ENCODE peak calls at places on chromosomes 11 and 22, in eight cellular contexts. N is adrenal gland, T is transverse colon, P is heart right ventricle, Z is psoas muscle, C is cardiac muscle cell, E is testis, K is IMR-90. F is an unnamed sample.

GRCh38 chr11:62841361-62842170 is 2.2 kb upstream of the WDR74 start:
- DNase-seq in P (peak; percentile 70), Z (peak; percentile 77), C (peak; percentile 99), K (peak; percentile 100), N (peak; percentile 97), E (peak; percentile 93), T (peak; percentile 89), F (peak; percentile 91)

GRCh38 chr11:77752518-77752917 is 68.0 kb downstream of the RSF1 start:
- DNase-seq in P (no peak), N (peak; percentile 87), C (no peak), T (no peak), Z (no peak), K (peak; percentile 32), E (peak; percentile 18), F (peak; percentile 69)

GRCh38 chr11:61961570-61962212 is 5.7 kb downstream of the FTH1 start:
- DNase-seq in T (peak; percentile 60), P (peak; percentile 67), N (peak; percentile 79), E (peak; percentile 87), C (peak; percentile 91), Z (peak; percentile 56), K (no peak), F (peak; percentile 54)

GRCh38 chr11:62062223-62062861 is 61.5 kb upstream of the INCENP start:
- DNase-seq in Z (no peak), E (no peak), K (no peak), N (no peak), T (no peak), P (no peak), C (peak; percentile 42), F (no peak)

GRCh38 chr11:64762277-64762915 is 2.6 kb upstream of the PYGM start:
- DNase-seq in K (no peak), E (no peak), Z (peak; percentile 23), N (no peak), P (no peak), C (no peak), T (no peak), F (peak; percentile 88)

GRCh38 chr11:45974806-45975205 is 52.4 kb downstream of the LARGE2 start:
- DNase-seq in K (peak; percentile 15), E (no peak), C (no peak), P (no peak), T (no peak), N (no peak), Z (no peak), F (no peak)

GRCh38 chr22:32237021-32237420 is 18.1 kb downstream of the SLC5A4 start:
- DNase-seq in T (no peak), C (no peak), N (no peak), Z (no peak), P (no peak), K (no peak), E (no peak), F (no peak)

GRCh38 chr22:48874956-48875355 is 952.7 kb downstream of the BRD1 start:
- DNase-seq in N (no peak), E (no peak), Z (no peak), T (no peak), K (no peak), C (no peak), P (no peak), F (peak; percentile 30)

DNA sequence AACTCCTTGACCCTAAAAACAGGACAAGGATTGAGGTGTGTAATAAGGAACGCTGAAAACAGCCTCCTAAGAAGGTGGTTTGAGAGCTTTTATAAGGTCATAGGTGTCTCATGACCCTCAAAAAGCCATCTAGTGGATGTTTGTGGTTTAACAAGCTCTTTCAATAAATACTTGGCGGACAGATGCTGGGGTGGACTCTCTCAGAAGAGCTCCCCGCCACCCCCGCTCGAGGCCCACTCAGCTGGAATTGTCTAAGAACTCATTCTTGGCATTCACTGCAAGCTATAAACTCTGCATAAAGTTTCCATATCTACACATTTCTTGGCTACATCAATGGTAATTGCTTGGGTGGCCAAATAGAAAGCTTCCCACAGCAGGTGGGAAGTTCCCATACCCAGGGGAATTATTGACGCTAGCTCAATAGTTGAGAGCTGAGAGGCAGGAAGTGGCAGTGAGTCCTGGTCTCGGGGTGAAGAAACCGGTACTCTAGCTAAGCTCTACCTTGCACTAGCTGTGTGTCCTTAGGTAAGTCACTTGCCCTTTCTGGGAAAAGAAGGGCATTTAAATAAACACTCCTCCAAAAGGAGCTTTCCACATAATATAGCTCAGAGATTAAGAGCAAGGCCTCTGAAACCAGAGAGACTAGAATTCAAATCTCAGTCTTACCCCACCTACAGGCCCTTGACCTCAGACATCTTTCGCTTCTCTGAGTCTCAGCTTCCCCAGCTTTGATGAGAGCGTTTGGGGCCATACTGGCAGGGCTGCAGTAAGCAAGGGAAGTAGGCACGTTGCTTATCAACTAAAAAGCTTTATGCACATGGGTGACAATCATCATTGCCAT is 6.4 kb downstream of the MS4A15 start:
- DNase-seq in E (no peak), N (no peak), T (no peak), Z (no peak), K (no peak), C (no peak), P (no peak), F (no peak)
- TF ChIP-seq CTCF in E (no peak), N (no peak), T (peak; percentile 40), Z (no peak), K (peak; percentile 11), C (peak; percentile 34), P (no peak), F (peak; percentile 73)

DNA sequence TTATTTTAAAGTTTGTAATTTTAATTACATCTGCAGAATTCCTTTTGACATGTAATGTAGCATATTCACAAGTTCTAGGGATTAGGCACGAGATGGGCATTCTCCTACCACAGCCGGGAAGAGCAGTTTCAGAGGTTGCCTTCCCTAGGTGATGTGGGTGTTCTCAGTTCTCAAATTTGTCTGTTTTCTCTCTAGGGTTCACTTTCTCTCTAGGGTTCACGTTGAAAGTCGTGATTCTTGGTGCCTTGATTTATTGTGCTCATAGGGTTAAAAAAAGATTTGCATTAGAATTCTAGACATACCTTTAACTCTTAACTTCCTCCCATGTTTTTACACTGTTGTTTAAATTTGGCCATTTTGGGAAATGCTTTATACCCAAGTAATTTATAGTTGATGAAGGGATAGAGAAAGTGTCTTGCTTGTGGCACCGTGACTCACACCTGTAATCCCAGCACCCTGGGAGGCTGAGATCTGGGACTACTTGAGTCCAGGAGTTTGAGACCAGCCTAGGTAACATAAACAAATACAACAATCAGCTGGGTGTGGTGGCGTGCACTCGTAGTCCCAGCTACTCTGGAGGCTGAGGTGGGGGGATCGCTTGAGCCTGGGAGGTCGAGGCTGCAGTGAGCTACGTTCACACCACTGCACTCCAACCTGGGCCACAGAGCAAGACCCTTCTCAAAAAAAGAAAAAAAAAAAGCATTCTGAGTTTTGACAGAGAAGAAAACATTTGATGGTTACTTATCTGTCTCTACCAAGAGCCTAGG is 3.6 kb downstream of the MED15 start:
- DNase-seq in Z (no peak), K (no peak), T (no peak), E (no peak), C (no peak), N (no peak), P (no peak), F (no peak)
- H3K4me1 ChIP-seq in Z (peaks cover 50% of the 10 kb centered on the region), K (peaks cover 20% of the 10 kb centered on the region), T (peaks cover 53% of the 10 kb centered on the region), E (peaks cover 24% of the 10 kb centered on the region), C (peaks cover 22% of the 10 kb centered on the region), N (peaks cover 63% of the 10 kb centered on the region), P (peaks cover 54% of the 10 kb centered on the region), F (peaks cover 4% of the 10 kb centered on the region)

GRCh38 chr11:22190827-22191463 is 1.9 kb upstream of the ANO5 start:
- DNase-seq in T (no peak), Z (no peak), K (no peak), C (no peak), N (no peak), P (no peak), E (no peak), F (no peak)

GRCh38 chr11:22194907-22195306 is 2.0 kb downstream of the ANO5 start:
- DNase-seq in Z (no peak), K (no peak), C (no peak), E (no peak), T (no peak), N (no peak), P (no peak), F (no peak)

GRCh38 chr11:22193348-22194051 is 615 bp downstream of the ANO5 start:
- DNase-seq in E (peak; percentile 35), N (peak; percentile 55), Z (peak; percentile 11), T (peak; percentile 14), C (no peak), P (peak; percentile 29), K (no peak), F (peak; percentile 85)

GRCh38 chr11:22192289-22192641 is 620 bp upstream of the ANO5 start:
- DNase-seq in P (no peak), C (no peak), N (no peak), K (no peak), E (peak; percentile 37), Z (no peak), T (peak; percentile 43), F (peak; percentile 86)

DNA sequence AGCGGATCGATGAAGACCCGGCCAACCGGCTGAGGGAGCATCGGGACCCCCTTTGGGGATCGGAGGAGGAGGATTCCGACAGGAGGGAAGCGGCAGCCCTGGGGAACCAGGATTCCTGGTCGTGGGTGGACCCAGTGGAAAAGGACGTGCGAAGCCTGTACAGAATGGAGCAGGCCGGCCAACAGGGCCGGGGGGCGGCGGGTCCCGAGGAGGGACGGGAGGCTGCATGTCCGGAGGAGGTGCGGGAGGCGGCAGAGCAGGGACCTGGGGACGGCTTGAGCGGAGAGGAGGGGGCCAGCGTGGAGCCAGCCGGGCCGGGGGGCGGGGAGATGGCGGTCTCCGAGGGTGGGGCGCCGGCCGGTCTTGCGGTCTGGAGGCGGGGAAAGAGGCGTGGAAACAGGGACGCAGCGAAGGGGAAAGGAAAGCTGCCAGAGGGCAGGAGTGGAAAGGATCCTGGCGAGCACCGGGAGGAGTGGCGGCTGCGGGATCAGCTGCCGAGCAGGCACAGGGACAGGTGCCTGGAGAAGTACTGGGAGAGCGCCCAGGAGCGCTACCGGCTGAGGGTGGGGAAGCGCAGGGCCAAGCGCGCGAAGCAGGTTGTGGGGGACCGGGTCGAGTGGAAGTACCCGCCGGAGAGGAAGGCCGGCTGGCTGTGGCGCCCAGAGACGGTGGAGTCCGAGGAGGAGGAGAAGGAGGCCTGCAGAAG is at the start of gene ANO5:
- DNase-seq in P (peak; percentile 78), C (peak; percentile 7), Z (peak; percentile 77), E (peak; percentile 74), K (no peak), N (peak; percentile 81), T (peak; percentile 74), F (peak; percentile 93)
- H3K4me3 ChIP-seq in P (peak within 1 kb of the TSS; percentile 44), C (peak within 1 kb of the TSS; percentile 49), Z (peak within 1 kb of the TSS; percentile 86), E (peak within 1 kb of the TSS; percentile 81), K (no peak within 1 kb of the TSS), N (peak within 1 kb of the TSS; percentile 73), T (peak within 1 kb of the TSS; percentile 58), F (peak within 1 kb of the TSS; percentile 85)

GRCh38 chr11:88288560-88288959 is 49.0 kb downstream of the CTSC start:
- DNase-seq in N (no peak), P (no peak), C (no peak), E (no peak), K (peak; percentile 36), T (no peak), Z (no peak), F (no peak)

GRCh38 chr11:88293931-88294330 is 43.6 kb downstream of the CTSC start:
- DNase-seq in P (no peak), Z (no peak), K (peak; percentile 65), E (no peak), N (no peak), C (no peak), T (no peak), F (peak; percentile 70)

GRCh38 chr11:88297320-88298263 is 39.9 kb downstream of the CTSC start:
- DNase-seq in E (no peak), T (no peak), K (no peak), C (no peak), Z (no peak), P (no peak), N (no peak), F (peak; percentile 65)

GRCh38 chr11:88295028-88295427 is 42.5 kb downstream of the CTSC start:
- DNase-seq in K (no peak), T (no peak), C (no peak), E (no peak), Z (no peak), P (no peak), N (no peak), F (no peak)

GRCh38 chr11:88292156-88292844 is 45.2 kb downstream of the CTSC start:
- DNase-seq in N (peak; percentile 82), Z (no peak), T (peak; percentile 58), P (no peak), E (peak; percentile 76), C (peak; percentile 38), K (peak; percentile 22), F (no peak)
- TF ChIP-seq CTCF in N (peak; percentile 26), Z (no peak), T (no peak), P (no peak), E (no peak), C (no peak), K (no peak), F (no peak)

F was measured in endodermal cell.